ENCODE peak calls at places on chromosomes 11 and 22, in six cellular contexts. One of them, this sample, is unnamed.

GRCh38 chr11:8719260-8720190 is 36.9 kb downstream of the RPL27A start:
- DNase-seq in tibial nerve: peak; percentile 41
- DNase-seq in OCI-LY7: no peak
- DNase-seq in choroid plexus epithelial cell: peak; percentile 78
- DNase-seq in kidney epithelial cell: peak; percentile 81
- DNase-seq in right lobe of liver: no peak
- DNase-seq in this sample: no peak

GRCh38 chr11:18668131-18668530 is 30.4 kb upstream of the TMEM86A start:
- DNase-seq in tibial nerve: no peak
- DNase-seq in right lobe of liver: no peak
- DNase-seq in OCI-LY7: no peak
- DNase-seq in choroid plexus epithelial cell: no peak
- DNase-seq in kidney epithelial cell: no peak
- DNase-seq in this sample: no peak

GRCh38 chr22:35310556-35311550 is 11.2 kb downstream of the TOM1 start:
- DNase-seq in tibial nerve: no peak
- DNase-seq in choroid plexus epithelial cell: peak; percentile 6
- DNase-seq in kidney epithelial cell: no peak
- DNase-seq in right lobe of liver: no peak
- DNase-seq in OCI-LY7: no peak
- DNase-seq in this sample: no peak

GRCh38 chr22:28710112-28710888 is 30.7 kb upstream of the TTC28 start:
- DNase-seq in tibial nerve: no peak
- DNase-seq in OCI-LY7: no peak
- DNase-seq in kidney epithelial cell: no peak
- DNase-seq in right lobe of liver: no peak
- DNase-seq in choroid plexus epithelial cell: peak; percentile 94
- DNase-seq in this sample: no peak

GRCh38 chr11:33560729-33561128 is 139.9 kb downstream of the C11orf91 start:
- DNase-seq in choroid plexus epithelial cell: no peak
- DNase-seq in right lobe of liver: no peak
- DNase-seq in OCI-LY7: no peak
- DNase-seq in tibial nerve: no peak
- DNase-seq in kidney epithelial cell: no peak
- DNase-seq in this sample: no peak

GRCh38 chr22:35489225-35489624 is 51.4 kb upstream of the RASD2 start:
- DNase-seq in kidney epithelial cell: no peak
- DNase-seq in OCI-LY7: no peak
- DNase-seq in tibial nerve: no peak
- DNase-seq in choroid plexus epithelial cell: no peak
- DNase-seq in right lobe of liver: no peak
- DNase-seq in this sample: no peak

GRCh38 chr11:120883404-120884135 is 140.3 kb upstream of the TBCEL start:
- DNase-seq in OCI-LY7: no peak
- DNase-seq in right lobe of liver: no peak
- DNase-seq in choroid plexus epithelial cell: no peak
- DNase-seq in tibial nerve: peak; percentile 30
- DNase-seq in kidney epithelial cell: no peak
- DNase-seq in this sample: no peak

GRCh38 chr11:36077886-36078685 is 134.2 kb downstream of the LDLRAD3 start:
- DNase-seq in right lobe of liver: no peak
- DNase-seq in kidney epithelial cell: no peak
- DNase-seq in tibial nerve: no peak
- DNase-seq in OCI-LY7: no peak
- DNase-seq in choroid plexus epithelial cell: no peak
- DNase-seq in this sample: no peak

GRCh38 chr22:20802452-20802851 is 28.5 kb downstream of the SERPIND1 start:
- DNase-seq in kidney epithelial cell: no peak
- DNase-seq in OCI-LY7: no peak
- DNase-seq in tibial nerve: no peak
- DNase-seq in choroid plexus epithelial cell: no peak
- DNase-seq in right lobe of liver: no peak
- DNase-seq in this sample: no peak

GRCh38 chr22:20798974-20799373 is 25.1 kb downstream of the SERPIND1 start:
- DNase-seq in choroid plexus epithelial cell: no peak
- DNase-seq in tibial nerve: no peak
- DNase-seq in right lobe of liver: no peak
- DNase-seq in kidney epithelial cell: no peak
- DNase-seq in OCI-LY7: no peak
- DNase-seq in this sample: no peak

GRCh38 chr22:20796731-20797130 is 22.8 kb downstream of the SERPIND1 start:
- DNase-seq in choroid plexus epithelial cell: no peak
- DNase-seq in tibial nerve: no peak
- DNase-seq in right lobe of liver: no peak
- DNase-seq in OCI-LY7: no peak
- DNase-seq in kidney epithelial cell: no peak
- DNase-seq in this sample: no peak

GRCh38 chr22:20798218-20798617 is 24.3 kb downstream of the SERPIND1 start:
- DNase-seq in choroid plexus epithelial cell: no peak
- DNase-seq in kidney epithelial cell: no peak
- DNase-seq in tibial nerve: no peak
- DNase-seq in OCI-LY7: no peak
- DNase-seq in right lobe of liver: no peak
- DNase-seq in this sample: no peak

DNA sequence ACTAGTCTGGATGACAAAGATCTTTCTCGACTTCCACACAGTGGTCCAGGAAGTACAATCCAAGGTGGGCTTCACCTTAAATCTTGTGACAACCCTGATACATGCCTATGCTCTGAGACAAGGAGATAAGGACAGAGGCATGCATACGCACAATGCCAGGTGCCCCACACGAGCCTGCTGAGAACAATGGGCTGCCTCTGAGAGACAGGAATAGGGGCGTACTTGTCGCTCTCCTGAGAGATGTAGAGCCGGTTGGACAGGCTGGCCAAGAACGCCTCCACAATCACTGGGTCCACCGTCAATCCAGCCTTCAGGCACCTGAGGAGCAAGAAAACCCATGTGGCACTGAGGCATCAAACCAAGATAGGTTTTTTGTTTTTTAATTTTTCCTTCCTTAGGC is 25.5 kb downstream of the SERPIND1 start:
- DNase-seq in tibial nerve: no peak
- DNase-seq in right lobe of liver: no peak
- DNase-seq in choroid plexus epithelial cell: no peak
- DNase-seq in OCI-LY7: no peak
- DNase-seq in kidney epithelial cell: peak; percentile 9
- DNase-seq in this sample: no peak
- TF ChIP-seq CTCF in tibial nerve: no peak
- TF ChIP-seq CTCF in right lobe of liver: no peak
- TF ChIP-seq CTCF in choroid plexus epithelial cell: no peak
- TF ChIP-seq CTCF in OCI-LY7: no peak
- TF ChIP-seq CTCF in kidney epithelial cell: no peak
- TF ChIP-seq CTCF in this sample: no peak

GRCh38 chr11:74696488-74696887 is 34.7 kb downstream of the CHRDL2 start:
- DNase-seq in choroid plexus epithelial cell: peak; percentile 35
- DNase-seq in OCI-LY7: no peak
- DNase-seq in kidney epithelial cell: no peak
- DNase-seq in right lobe of liver: no peak
- DNase-seq in tibial nerve: no peak
- DNase-seq in this sample: no peak

GRCh38 chr11:74696932-74697687 is 34.1 kb downstream of the CHRDL2 start:
- DNase-seq in tibial nerve: peak; percentile 76
- DNase-seq in choroid plexus epithelial cell: peak; percentile 95
- DNase-seq in OCI-LY7: no peak
- DNase-seq in kidney epithelial cell: peak; percentile 62
- DNase-seq in right lobe of liver: peak; percentile 94
- DNase-seq in this sample: no peak

GRCh38 chr11:74694136-74694535 is 37.1 kb downstream of the CHRDL2 start:
- DNase-seq in tibial nerve: no peak
- DNase-seq in OCI-LY7: no peak
- DNase-seq in choroid plexus epithelial cell: no peak
- DNase-seq in right lobe of liver: no peak
- DNase-seq in kidney epithelial cell: no peak
- DNase-seq in this sample: no peak

GRCh38 chr11:74694536-74694935 is 36.7 kb downstream of the CHRDL2 start:
- DNase-seq in kidney epithelial cell: no peak
- DNase-seq in OCI-LY7: no peak
- DNase-seq in choroid plexus epithelial cell: no peak
- DNase-seq in right lobe of liver: no peak
- DNase-seq in tibial nerve: no peak
- DNase-seq in this sample: no peak

GRCh38 chr11:74695705-74696280 is 35.4 kb downstream of the CHRDL2 start:
- DNase-seq in OCI-LY7: no peak
- DNase-seq in kidney epithelial cell: no peak
- DNase-seq in choroid plexus epithelial cell: no peak
- DNase-seq in right lobe of liver: no peak
- DNase-seq in tibial nerve: no peak
- DNase-seq in this sample: no peak
- TF ChIP-seq CTCF in OCI-LY7: no peak
- TF ChIP-seq CTCF in kidney epithelial cell: no peak
- TF ChIP-seq CTCF in choroid plexus epithelial cell: no peak
- TF ChIP-seq CTCF in right lobe of liver: no peak
- TF ChIP-seq CTCF in tibial nerve: no peak
- TF ChIP-seq CTCF in this sample: no peak

GRCh38 chr11:22670803-22671202 is 4.4 kb downstream of the GAS2 start:
- DNase-seq in OCI-LY7: no peak
- DNase-seq in kidney epithelial cell: no peak
- DNase-seq in choroid plexus epithelial cell: peak; percentile 13
- DNase-seq in tibial nerve: no peak
- DNase-seq in right lobe of liver: no peak
- DNase-seq in this sample: no peak
- TF ChIP-seq CTCF in OCI-LY7: peak; percentile 24
- TF ChIP-seq CTCF in kidney epithelial cell: peak; percentile 27
- TF ChIP-seq CTCF in choroid plexus epithelial cell: no peak
- TF ChIP-seq CTCF in tibial nerve: no peak
- TF ChIP-seq CTCF in right lobe of liver: peak; percentile 56
- TF ChIP-seq CTCF in this sample: no peak

DNA sequence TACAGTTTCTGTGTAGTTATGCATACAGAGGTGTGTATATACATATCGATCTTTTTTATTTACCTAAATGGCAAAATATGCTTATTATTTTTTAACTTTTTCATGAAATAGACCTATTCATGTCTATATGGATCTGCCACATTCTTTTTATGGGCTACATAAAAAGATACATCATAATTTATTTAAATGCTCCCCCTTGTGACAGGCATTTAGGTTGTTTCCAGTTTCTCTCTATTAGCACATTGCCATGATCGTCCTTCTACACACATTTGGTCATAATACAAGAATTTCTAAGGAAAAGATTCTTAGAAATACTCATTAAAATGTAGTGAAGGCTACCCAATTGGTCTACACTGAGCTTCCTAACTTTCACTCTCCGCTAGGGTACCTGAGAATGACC is 1067.4 kb downstream of the OPCML start:
- DNase-seq in choroid plexus epithelial cell: no peak
- DNase-seq in right lobe of liver: no peak
- DNase-seq in kidney epithelial cell: no peak
- DNase-seq in OCI-LY7: no peak
- DNase-seq in tibial nerve: no peak
- DNase-seq in this sample: no peak
- TF ChIP-seq CTCF in choroid plexus epithelial cell: no peak
- TF ChIP-seq CTCF in right lobe of liver: no peak
- TF ChIP-seq CTCF in kidney epithelial cell: no peak
- TF ChIP-seq CTCF in OCI-LY7: no peak
- TF ChIP-seq CTCF in tibial nerve: no peak
- TF ChIP-seq CTCF in this sample: no peak

DNA sequence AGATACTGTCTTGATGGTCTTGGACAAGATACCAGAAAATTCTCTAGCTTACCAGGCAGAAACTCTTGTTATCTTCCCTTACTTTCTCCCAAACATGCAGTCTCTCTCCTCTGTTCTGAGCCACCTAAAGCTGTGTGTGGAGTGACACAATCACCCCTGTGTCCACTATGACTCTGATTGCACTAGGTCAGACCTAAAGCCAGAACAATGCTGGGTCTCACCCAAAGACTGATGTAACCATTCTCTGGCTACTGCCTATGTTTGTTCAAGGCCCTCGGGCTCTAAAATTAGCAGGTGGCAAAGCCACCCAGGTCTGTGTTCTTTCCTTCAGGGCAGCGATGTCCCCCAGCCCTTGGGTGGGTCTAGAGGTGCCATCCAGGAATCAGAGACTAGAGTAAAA is 200.5 kb downstream of the KCNA4 start:
- DNase-seq in tibial nerve: no peak
- DNase-seq in choroid plexus epithelial cell: no peak
- DNase-seq in kidney epithelial cell: no peak
- DNase-seq in OCI-LY7: no peak
- DNase-seq in right lobe of liver: no peak
- DNase-seq in this sample: no peak
- TF ChIP-seq CTCF in tibial nerve: no peak
- TF ChIP-seq CTCF in choroid plexus epithelial cell: no peak
- TF ChIP-seq CTCF in kidney epithelial cell: no peak
- TF ChIP-seq CTCF in OCI-LY7: no peak
- TF ChIP-seq CTCF in right lobe of liver: no peak
- TF ChIP-seq CTCF in this sample: no peak

DNA sequence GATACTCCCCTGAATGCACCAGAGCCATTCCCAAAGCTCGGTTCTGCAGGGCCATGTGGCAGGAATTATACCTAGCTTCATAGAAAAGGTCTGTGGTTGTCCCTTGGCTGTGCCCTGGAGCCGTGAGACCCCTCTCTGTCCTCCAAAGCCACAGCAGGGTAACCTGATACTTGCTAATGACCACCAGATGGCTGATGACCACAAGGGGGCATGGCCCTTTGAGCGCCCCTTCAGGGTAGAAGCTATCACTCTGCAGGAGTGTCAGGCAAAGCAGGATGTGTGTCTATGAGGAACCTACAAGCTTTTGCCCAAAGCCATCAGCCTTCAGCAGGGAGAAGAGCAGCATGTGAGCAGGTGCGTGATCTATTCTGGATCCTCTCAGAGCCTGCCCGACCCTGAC is 95.3 kb downstream of the NTM start:
- DNase-seq in right lobe of liver: no peak
- DNase-seq in choroid plexus epithelial cell: no peak
- DNase-seq in OCI-LY7: no peak
- DNase-seq in kidney epithelial cell: no peak
- DNase-seq in tibial nerve: no peak
- DNase-seq in this sample: no peak
- TF ChIP-seq CTCF in right lobe of liver: no peak
- TF ChIP-seq CTCF in choroid plexus epithelial cell: no peak
- TF ChIP-seq CTCF in OCI-LY7: no peak
- TF ChIP-seq CTCF in kidney epithelial cell: no peak
- TF ChIP-seq CTCF in tibial nerve: no peak
- TF ChIP-seq CTCF in this sample: no peak

GRCh38 chr22:50733521-50734342 is 4.3 kb upstream of the ACR start:
- DNase-seq in OCI-LY7: no peak
- DNase-seq in tibial nerve: no peak
- DNase-seq in choroid plexus epithelial cell: peak; percentile 33
- DNase-seq in right lobe of liver: peak; percentile 51
- DNase-seq in kidney epithelial cell: no peak
- DNase-seq in this sample: peak; percentile 10
- TF ChIP-seq CTCF in OCI-LY7: no peak
- TF ChIP-seq CTCF in tibial nerve: no peak
- TF ChIP-seq CTCF in choroid plexus epithelial cell: peak; percentile 8
- TF ChIP-seq CTCF in right lobe of liver: no peak
- TF ChIP-seq CTCF in kidney epithelial cell: no peak
- TF ChIP-seq CTCF in this sample: no peak

DNA sequence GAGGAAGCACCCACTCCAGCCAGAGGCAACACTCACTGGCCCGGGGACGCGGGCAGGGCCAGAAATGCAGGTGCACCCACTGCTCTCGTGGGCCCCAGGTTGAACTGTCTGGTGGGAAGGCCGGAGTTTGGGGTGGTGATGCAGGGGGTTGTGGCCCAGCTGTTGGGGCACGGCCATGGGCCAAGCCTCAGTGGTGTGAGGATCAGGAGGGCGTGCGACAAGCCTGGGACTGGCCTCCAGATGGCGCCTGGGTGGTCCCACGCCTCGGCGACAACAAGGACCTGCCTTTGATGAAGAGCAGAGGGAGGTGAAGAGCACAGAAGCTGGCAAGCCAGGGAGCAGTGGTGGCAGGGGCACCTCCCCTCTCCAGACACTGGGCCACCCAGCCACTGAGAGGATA is 240.8 kb downstream of the BRD1 start:
- DNase-seq in kidney epithelial cell: no peak
- DNase-seq in OCI-LY7: no peak
- DNase-seq in right lobe of liver: no peak
- DNase-seq in choroid plexus epithelial cell: no peak
- DNase-seq in tibial nerve: no peak
- DNase-seq in this sample: no peak
- TF ChIP-seq CTCF in kidney epithelial cell: no peak
- TF ChIP-seq CTCF in OCI-LY7: no peak
- TF ChIP-seq CTCF in right lobe of liver: no peak
- TF ChIP-seq CTCF in choroid plexus epithelial cell: no peak
- TF ChIP-seq CTCF in tibial nerve: no peak
- TF ChIP-seq CTCF in this sample: no peak